ENCODE peak calls at places on chromosome 5, in six cellular contexts. B, T, N, U, K and J are unnamed samples.

GRCh38 chr5:96590796-96591195 is 71.4 kb upstream of the CAST start:
- DNase-seq in B (no peak), T (no peak), N (no peak), U (no peak), K (no peak), J (no peak)

GRCh38 chr5:62371409-62371808 is 32.3 kb downstream of the DIMT1 start:
- DNase-seq in B (no peak), T (no peak), N (no peak), U (no peak), K (no peak), J (no peak)

GRCh38 chr5:109709225-109709624 is 19.5 kb downstream of the MAN2A1 start:
- DNase-seq in B (no peak), T (no peak), N (no peak), U (peak; percentile 72), K (no peak), J (no peak)

GRCh38 chr5:158320178-158320674 is 461.3 kb upstream of the CLINT1 start:
- DNase-seq in B (no peak), T (no peak), N (no peak), U (no peak), K (no peak), J (no peak)

GRCh38 chr5:179051784-179052183 is 8.4 kb upstream of the ZNF354C start:
- DNase-seq in B (no peak), T (no peak), N (no peak), U (no peak), K (no peak), J (no peak)

GRCh38 chr5:178081571-178082244 is 31.6 kb upstream of the N4BP3 start:
- DNase-seq in B (no peak), T (no peak), N (no peak), U (peak; percentile 11), K (no peak), J (no peak)

GRCh38 chr5:149227168-149227826 is 44.4 kb upstream of the AFAP1L1 start:
- DNase-seq in B (no peak), T (no peak), N (no peak), U (peak; percentile 29), K (no peak), J (no peak)

GRCh38 chr5:60652206-60652605 is 47.8 kb downstream of the DEPDC1B start:
- DNase-seq in B (peak; percentile 51), T (no peak), N (no peak), U (no peak), K (no peak), J (no peak)

GRCh38 chr5:172299916-172300439 is 16.4 kb upstream of the UBTD2 start:
- DNase-seq in B (no peak), T (no peak), N (no peak), U (peak; percentile 38), K (no peak), J (no peak)

GRCh38 chr5:131994533-131995226 is 16.8 kb downstream of the ACSL6 start:
- DNase-seq in B (no peak), T (no peak), N (no peak), U (no peak), K (no peak), J (no peak)

GRCh38 chr5:178206166-178207101 is 2.1 kb downstream of the HNRNPAB start:
- DNase-seq in B (no peak), T (no peak), N (no peak), U (peak; percentile 77), K (no peak), J (no peak)

GRCh38 chr5:115419794-115420585 is 123.5 kb upstream of the CCDC112 start:
- DNase-seq in B (peak; percentile 85), T (no peak), N (no peak), U (no peak), K (no peak), J (no peak)

GRCh38 chr5:72066658-72067057 is 40.6 kb upstream of the MAP1B start:
- DNase-seq in B (peak; percentile 57), T (no peak), N (no peak), U (peak; percentile 17), K (no peak), J (no peak)

GRCh38 chr5:112174959-112175594 is 244.0 kb downstream of the EPB41L4A start:
- DNase-seq in B (no peak), T (peak; percentile 52), N (peak; percentile 37), U (peak; percentile 41), K (peak; percentile 19), J (no peak)

GRCh38 chr5:62212648-62213047 is 93.4 kb upstream of the KIF2A start:
- DNase-seq in B (no peak), T (no peak), N (no peak), U (no peak), K (no peak), J (no peak)

GRCh38 chr5:100900142-100900795 is 2.8 kb downstream of the ST8SIA4 start:
- DNase-seq in B (no peak), T (peak; percentile 6), N (peak; percentile 52), U (peak; percentile 19), K (no peak), J (no peak)

GRCh38 chr5:177226882-177227281 is 76.6 kb downstream of the RAB24 start:
- DNase-seq in B (no peak), T (no peak), N (no peak), U (no peak), K (no peak), J (no peak)

DNA sequence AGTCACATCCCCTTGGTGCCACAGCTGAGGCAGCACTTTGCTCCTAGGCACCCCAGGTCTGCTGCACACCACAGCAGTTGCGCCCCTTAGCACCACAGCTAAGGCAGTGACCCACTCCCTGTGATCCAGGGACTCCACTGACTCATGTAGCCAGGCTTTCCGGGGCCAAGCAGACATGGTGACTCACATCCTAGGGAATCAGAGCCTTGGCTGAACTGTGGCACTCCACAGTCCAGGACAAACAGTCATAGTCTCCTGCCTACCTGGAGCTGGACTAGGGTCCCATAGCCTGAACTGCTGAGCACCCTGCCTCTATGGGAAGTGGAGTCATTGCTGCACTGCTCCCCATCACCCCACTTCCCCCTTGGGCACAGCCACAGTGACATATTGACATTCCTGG is 338.7 kb downstream of the NPR3 start:
- DNase-seq in B (no peak), T (no peak), N (no peak), U (peak; percentile 77), K (no peak), J (no peak)
- TF ChIP-seq CTCF in B (no peak), T (no peak), N (no peak), U (no peak), K (no peak), J (no peak)

DNA sequence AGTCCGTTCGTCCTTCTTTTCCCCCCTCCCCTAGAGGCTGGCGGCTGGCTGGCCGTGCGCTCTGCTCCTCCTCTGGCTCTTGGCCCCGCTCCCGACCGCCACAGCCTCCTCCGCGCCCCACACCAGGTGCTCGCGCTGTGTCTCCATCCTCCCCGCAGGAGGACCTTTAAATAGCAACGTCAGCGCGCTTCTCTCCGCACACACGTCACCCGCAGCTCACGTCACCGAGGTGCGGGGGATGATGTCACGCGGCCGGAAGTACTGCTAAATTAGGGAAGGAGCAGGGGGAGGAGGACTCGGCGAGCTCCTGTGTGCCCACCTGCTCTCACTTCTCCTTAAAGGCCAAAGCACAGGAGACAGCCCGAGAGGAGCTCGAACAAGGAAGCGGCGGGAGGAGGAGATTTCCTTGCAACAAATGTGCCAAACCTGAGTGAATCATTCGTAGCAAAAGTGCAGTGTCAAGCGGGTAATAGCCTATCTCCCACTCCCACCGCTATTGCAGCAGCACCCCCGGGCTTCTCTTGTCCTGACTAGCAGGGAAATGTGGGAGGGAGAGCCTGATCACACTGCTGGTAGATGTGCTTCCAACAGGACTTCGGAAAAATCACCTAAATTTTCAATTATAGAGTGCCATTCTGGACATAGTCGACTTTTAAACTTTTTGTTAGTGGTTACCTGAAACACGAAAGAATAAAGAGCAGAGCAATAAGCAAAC is 614 bp upstream of the HOMER1 start:
- DNase-seq in B (peak; percentile 79), T (peak; percentile 91), N (peak; percentile 74), U (peak; percentile 74), K (peak; percentile 88), J (peak; percentile 88)
- TF ChIP-seq CTCF in B (no peak), T (no peak), N (no peak), U (peak; percentile 4), K (no peak), J (no peak)

GRCh38 chr5:148166550-148167283 is 1.6 kb upstream of the SPINK14 start:
- DNase-seq in B (no peak), T (no peak), N (no peak), U (no peak), K (no peak), J (no peak)

GRCh38 chr5:148168246-148168645 is at the start of gene SPINK14:
- DNase-seq in B (no peak), T (no peak), N (no peak), U (no peak), K (no peak), J (no peak)

GRCh38 chr5:148162038-148162437 is 6.3 kb upstream of the SPINK14 start:
- DNase-seq in B (no peak), T (no peak), N (no peak), U (no peak), K (no peak), J (no peak)

GRCh38 chr5:148163345-148163744 is 5.0 kb upstream of the SPINK14 start:
- DNase-seq in B (no peak), T (no peak), N (no peak), U (no peak), K (no peak), J (no peak)
- TF ChIP-seq CTCF in B (no peak), T (no peak), N (no peak), U (no peak), K (no peak), J (no peak)

DNA sequence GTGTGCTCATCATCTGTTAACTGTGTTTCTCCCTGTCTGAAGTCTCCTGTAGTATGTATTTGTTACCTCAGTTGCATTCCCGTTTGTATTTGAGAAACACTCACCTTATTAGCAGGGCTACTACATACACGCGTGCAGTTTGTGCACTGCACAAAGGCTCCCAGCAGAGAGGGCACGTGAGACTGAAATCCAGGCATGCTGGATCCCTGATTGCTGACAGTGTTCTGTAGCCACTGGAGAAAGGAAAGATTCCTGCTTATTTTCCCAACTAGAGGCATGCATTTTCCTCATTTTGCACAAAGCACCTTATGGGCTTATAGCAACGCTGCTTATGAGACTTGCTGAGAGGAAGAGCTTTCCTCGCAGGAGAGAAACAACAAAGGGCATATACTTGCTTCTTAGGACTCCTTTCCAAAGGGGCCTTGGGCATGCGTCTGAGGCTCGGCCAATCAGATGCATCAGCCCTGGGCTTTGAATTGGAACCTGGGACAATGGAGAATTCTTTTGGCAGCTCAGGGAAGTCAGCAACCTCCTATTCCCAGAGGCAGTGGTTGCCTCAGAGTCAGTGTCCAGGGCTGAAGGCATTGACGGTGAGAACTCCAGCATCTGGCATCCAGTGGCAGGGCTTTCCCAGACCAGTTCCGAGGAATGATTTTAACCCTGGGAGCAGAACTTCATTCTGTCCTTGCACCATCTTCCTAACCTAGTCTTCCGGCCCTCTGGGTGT is 9.9 kb upstream of the MEGF10 start:
- DNase-seq in B (no peak), T (no peak), N (no peak), U (no peak), K (no peak), J (no peak)
- TF ChIP-seq CTCF in B (no peak), T (no peak), N (no peak), U (no peak), K (no peak), J (peak; percentile 32)

GRCh38 chr5:121628783-121629182 is 222.9 kb upstream of the FTMT start:
- DNase-seq in B (no peak), T (no peak), N (no peak), U (peak; percentile 36), K (no peak), J (no peak)

GRCh38 chr5:121634946-121635345 is 216.7 kb upstream of the FTMT start:
- DNase-seq in B (no peak), T (no peak), N (no peak), U (no peak), K (no peak), J (no peak)

GRCh38 chr5:121630402-121630801 is 221.3 kb upstream of the FTMT start:
- DNase-seq in B (no peak), T (no peak), N (no peak), U (peak; percentile 50), K (no peak), J (no peak)
- TF ChIP-seq CTCF in B (no peak), T (no peak), N (no peak), U (peak; percentile 49), K (no peak), J (no peak)